ENCODE peak calls at places on chromosome 1, in nine cellular contexts. H, Q, V, L, T, F, M, O and J are unnamed samples.

GRCh38 chr1:7278827-7279752 is 492.0 kb upstream of the VAMP3 start:
- DNase-seq in H (peak; percentile 14), T (no peak), O (no peak), F (no peak), L (peak; percentile 23), V (no peak), M (no peak), Q (no peak), J (no peak)

GRCh38 chr1:197546989-197547388 is 228.3 kb downstream of the DENND1B start:
- DNase-seq in Q (no peak), F (no peak), O (no peak), M (no peak), V (no peak), H (no peak), T (no peak), L (no peak), J (no peak)

GRCh38 chr1:85307987-85308836 is 31.8 kb upstream of the BCL10 start:
- DNase-seq in M (peak; percentile 77), O (peak; percentile 83), T (peak; percentile 88), L (peak; percentile 58), Q (peak; percentile 37), F (peak; percentile 56), V (peak; percentile 95), H (peak; percentile 89), J (peak; percentile 39)

GRCh38 chr1:94873520-94874351 is 53.2 kb downstream of the CNN3 start:
- DNase-seq in Q (no peak), T (no peak), O (no peak), M (no peak), H (no peak), V (no peak), L (peak; percentile 90), F (no peak), J (no peak)

GRCh38 chr1:207101720-207102119 is 2.3 kb upstream of the C4BPA start:
- DNase-seq in F (no peak), T (no peak), Q (no peak), L (no peak), O (no peak), H (no peak), V (no peak), M (no peak), J (no peak)

GRCh38 chr1:10692401-10693021 is 103.9 kb downstream of the CASZ1 start:
- DNase-seq in H (peak; percentile 88), L (peak; percentile 13), O (peak; percentile 74), M (peak; percentile 79), F (peak; percentile 68), V (no peak), T (no peak), Q (peak; percentile 53), J (peak; percentile 57)

GRCh38 chr1:193278968-193279367 is 92.6 kb upstream of the B3GALT2 start:
- DNase-seq in F (no peak), L (no peak), V (no peak), H (no peak), Q (no peak), T (no peak), M (no peak), O (no peak), J (no peak)

GRCh38 chr1:223810586-223810985 is 35.2 kb downstream of the TP53BP2 start:
- DNase-seq in F (no peak), O (no peak), Q (no peak), L (no peak), V (no peak), M (no peak), T (no peak), H (no peak), J (no peak)

GRCh38 chr1:63318255-63319068 is 3.9 kb upstream of the FOXD3 start:
- DNase-seq in O (peak; percentile 36), Q (no peak), T (no peak), H (no peak), L (no peak), F (no peak), M (no peak), V (no peak), J (peak; percentile 2)

GRCh38 chr1:90220941-90221693 is 226.2 kb downstream of the ZNF326 start:
- DNase-seq in O (no peak), V (no peak), T (no peak), M (no peak), Q (no peak), H (no peak), L (no peak), F (no peak), J (no peak)

GRCh38 chr1:199815947-199816346 is 211.6 kb upstream of the NR5A2 start:
- DNase-seq in O (no peak), L (no peak), M (no peak), T (no peak), H (no peak), F (no peak), V (no peak), Q (no peak), J (no peak)

GRCh38 chr1:983736-984475 is 2.0 kb upstream of the PERM1 start:
- DNase-seq in Q (peak; percentile 58), M (peak; percentile 78), T (peak; percentile 55), O (peak; percentile 92), L (peak; percentile 7), F (peak; percentile 65), H (peak; percentile 52), V (peak; percentile 85), J (peak; percentile 75)

GRCh38 chr1:45359882-45360513 is 19.8 kb upstream of the MUTYH start:
- DNase-seq in T (peak; percentile 49), M (peak; percentile 54), H (peak; percentile 78), V (peak; percentile 32), F (peak; percentile 36), Q (peak; percentile 38), O (peak; percentile 37), L (peak; percentile 53), J (peak; percentile 63)

GRCh38 chr1:23591460-23592208 is 32.3 kb upstream of the ID3 start:
- DNase-seq in M (peak; percentile 85), V (no peak), Q (no peak), H (no peak), O (no peak), F (no peak), T (peak; percentile 26), L (no peak), J (no peak)

GRCh38 chr1:180421614-180422013 is 80.8 kb downstream of the ACBD6 start:
- DNase-seq in Q (no peak), F (no peak), L (no peak), V (no peak), H (no peak), O (no peak), M (no peak), T (no peak), J (no peak)

GRCh38 chr1:56539403-56539802 is 40.0 kb downstream of the PLPP3 start:
- DNase-seq in H (no peak), V (no peak), F (no peak), T (no peak), M (no peak), O (no peak), Q (no peak), L (no peak), J (no peak)